ENCODE peak calls at places on chromosomes 7 and 10, in nine cellular contexts. P is IMR-90, L is hepatocyte, R is H9, D is PC-9, U is keratinocyte, A is neural progenitor cell, V is mesenchymal stem cell, G is fibroblast of lung. Q is an unnamed sample. For H3K9me3, the result is how much of the 10 kb centered on the place peaks cover.

GRCh38 chr7:36278767-36279171 is 110.9 kb upstream of the ANLN start:
- DNase-seq in P (peak), L (peak), R (no peak), D (no peak), U (no peak), A (no peak), V (peak), G (peak), Q (peak)

GRCh38 chr10:112739219-112739969 is 210.7 kb upstream of the TCF7L2 start:
- DNase-seq in P (no peak), L (peak), R (no peak), D (no peak), U (no peak), A (no peak), V (no peak), G (no peak), Q (no peak)

GRCh38 chr7:12729112-12729511 is 41.7 kb downstream of the ARL4A start:
- DNase-seq in P (peak), L (peak), R (peak), D (peak), U (no peak), A (peak), V (peak), G (peak), Q (no peak)

GRCh38 chr7:24821045-24821853 is 64.0 kb upstream of the GSDME start:
- DNase-seq in P (peak), L (peak), R (no peak), D (peak), U (no peak), A (no peak), V (peak), G (peak), Q (peak)

GRCh38 chr10:80416401-80417098 is 8.2 kb downstream of the PRXL2A start:
- DNase-seq in P (no peak), L (peak), R (no peak), D (no peak), U (no peak), A (peak), V (peak), G (peak), Q (no peak)

GRCh38 chr10:130398090-130398994 is 262.2 kb downstream of the GLRX3 start:
- DNase-seq in P (no peak), L (no peak), R (peak), D (no peak), U (no peak), A (no peak), V (no peak), G (no peak), Q (no peak)

GRCh38 chr10:35011771-35012191 is 78.4 kb downstream of the CUL2 start:
- DNase-seq in P (peak), L (no peak), R (no peak), D (peak), U (no peak), A (no peak), V (no peak), G (peak), Q (no peak)

GRCh38 chr7:156151082-156151481 is 338.8 kb upstream of the SHH start:
- DNase-seq in P (no peak), L (no peak), R (no peak), D (no peak), U (no peak), A (peak), V (no peak), G (no peak), Q (no peak)

GRCh38 chr7:51278797-51279196 is 37.8 kb downstream of the COBL start:
- DNase-seq in P (no peak), L (no peak), R (no peak), D (no peak), U (no peak), A (peak), V (no peak), G (no peak), Q (no peak)

GRCh38 chr10:117550599-117551321 is 8.2 kb downstream of the EMX2 start:
- DNase-seq in P (no peak), L (no peak), R (no peak), D (no peak), U (no peak), A (peak), V (no peak), G (no peak), Q (no peak)

GRCh38 chr7:121398246-121398645 is 2.1 kb upstream of the FAM3C start:
- DNase-seq in P (no peak), L (peak), R (no peak), D (no peak), U (no peak), A (peak), V (no peak), G (no peak), Q (peak)

GRCh38 chr7:98831641-98832221 is 38.1 kb downstream of the TMEM130 start:
- DNase-seq in P (peak), L (no peak), R (peak), D (peak), U (no peak), A (peak), V (peak), G (no peak), Q (no peak)

GRCh38 chr10:3672220-3672619 is 112.8 kb downstream of the KLF6 start:
- DNase-seq in P (peak), L (no peak), R (no peak), D (no peak), U (no peak), A (no peak), V (no peak), G (peak), Q (peak)

GRCh38 chr10:3671431-3671955 is 113.5 kb downstream of the KLF6 start:
- DNase-seq in P (no peak), L (no peak), R (no peak), D (no peak), U (no peak), A (no peak), V (no peak), G (no peak), Q (no peak)

GRCh38 chr10:3668276-3668960 is 116.6 kb downstream of the KLF6 start:
- DNase-seq in P (peak), L (peak), R (peak), D (peak), U (peak), A (peak), V (peak), G (peak), Q (peak)

GRCh38 chr10:3666525-3667302 is 118.3 kb downstream of the KLF6 start:
- DNase-seq in P (no peak), L (no peak), R (no peak), D (no peak), U (no peak), A (no peak), V (no peak), G (no peak), Q (no peak)

GRCh38 chr10:3668961-3669330 is 116.1 kb downstream of the KLF6 start:
- DNase-seq in P (no peak), L (no peak), R (no peak), D (no peak), U (no peak), A (no peak), V (no peak), G (no peak), Q (no peak)
- H2AFZ ChIP-seq in P (peak), L (no peak), R (no peak), D (peak), U (peak), A (peak), V (no peak), G (no peak), Q (no peak)

GRCh38 chr7:157813741-157814661 is 477.2 kb downstream of the DNAJB6 start:
- DNase-seq in P (no peak), L (no peak), R (no peak), D (no peak), U (no peak), A (no peak), V (no peak), G (no peak), Q (no peak)

GRCh38 chr7:157809863-157810851 is 473.4 kb downstream of the DNAJB6 start:
- DNase-seq in P (no peak), L (no peak), R (no peak), D (no peak), U (no peak), A (no peak), V (no peak), G (no peak), Q (no peak)

GRCh38 chr7:157811946-157812345 is 475.1 kb downstream of the DNAJB6 start:
- DNase-seq in P (no peak), L (no peak), R (no peak), D (no peak), U (no peak), A (no peak), V (no peak), G (no peak), Q (no peak)

GRCh38 chr7:157815061-157816022 is 478.5 kb downstream of the DNAJB6 start:
- DNase-seq in P (no peak), L (no peak), R (no peak), D (no peak), U (no peak), A (no peak), V (no peak), G (no peak), Q (no peak)

DNA sequence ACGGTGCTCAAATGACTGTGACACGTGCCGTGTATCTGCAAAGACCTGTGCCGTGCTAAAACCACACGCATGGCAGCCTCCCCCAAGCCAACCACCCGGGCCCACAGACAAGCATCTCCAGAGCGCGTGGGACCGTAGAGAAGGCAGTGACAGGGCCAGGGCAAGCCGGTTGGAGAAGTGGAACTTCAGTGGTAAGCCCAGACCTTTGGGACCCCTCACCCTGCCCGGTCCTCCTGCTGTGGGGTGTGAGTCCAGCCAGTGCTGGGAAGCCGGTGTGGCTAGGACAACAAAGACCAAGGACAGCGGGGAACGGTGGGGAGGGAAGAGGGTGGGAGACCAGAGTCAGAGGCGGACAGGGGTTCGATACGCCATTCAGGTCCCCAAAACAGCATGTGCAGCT is 476.2 kb downstream of the DNAJB6 start:
- DNase-seq in P (no peak), L (no peak), R (no peak), D (no peak), U (no peak), A (no peak), V (no peak), G (no peak), Q (no peak)
- H3K9me3 ChIP-seq in P (half or more), L (under half), R (under half), D (under half), U (under half), A (under half), V (under half), G (under half), Q (under half)

DNA sequence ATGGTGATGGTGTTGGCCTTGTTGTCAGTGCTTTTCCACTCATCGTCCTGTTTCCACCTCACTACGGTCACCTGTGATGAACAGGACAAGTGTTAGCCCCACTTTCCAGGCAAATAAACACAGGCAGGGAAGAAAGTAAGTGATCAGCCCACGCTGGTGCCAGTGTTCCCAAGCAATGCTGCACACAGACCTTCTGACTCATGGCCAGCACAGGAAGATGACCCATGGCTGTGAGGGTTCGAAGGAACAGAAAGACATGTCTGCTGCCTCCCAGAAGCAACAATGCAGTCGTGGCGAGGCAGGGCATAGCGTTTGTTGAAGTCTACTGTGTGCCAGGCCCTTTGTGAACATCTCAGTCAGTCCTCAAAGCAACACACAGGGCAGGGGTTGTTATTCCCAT is 35.7 kb downstream of the SLC29A3 start:
- DNase-seq in P (peak), L (no peak), R (no peak), D (no peak), U (no peak), A (no peak), V (no peak), G (peak), Q (peak)
- H2AFZ ChIP-seq in P (no peak), L (no peak), R (no peak), D (no peak), U (no peak), A (no peak), V (no peak), G (no peak), Q (peak)

GRCh38 chr7:158265743-158266080 is 321.9 kb downstream of the PTPRN2 start:
- DNase-seq in P (no peak), L (no peak), R (no peak), D (no peak), U (no peak), A (no peak), V (no peak), G (no peak), Q (peak)

GRCh38 chr7:158263110-158263963 is 324.3 kb downstream of the PTPRN2 start:
- DNase-seq in P (no peak), L (no peak), R (no peak), D (no peak), U (no peak), A (no peak), V (no peak), G (no peak), Q (peak)

GRCh38 chr7:158264881-158265742 is 322.5 kb downstream of the PTPRN2 start:
- DNase-seq in P (no peak), L (no peak), R (no peak), D (no peak), U (no peak), A (no peak), V (no peak), G (no peak), Q (peak)

GRCh38 chr7:158262284-158263109 is 325.1 kb downstream of the PTPRN2 start:
- DNase-seq in P (no peak), L (no peak), R (no peak), D (no peak), U (no peak), A (no peak), V (no peak), G (no peak), Q (no peak)

GRCh38 chr7:158263964-158264748 is 323.5 kb downstream of the PTPRN2 start:
- DNase-seq in P (no peak), L (peak), R (no peak), D (no peak), U (no peak), A (no peak), V (no peak), G (no peak), Q (peak)
- H3K9me3 ChIP-seq in P (half or more), L (under half), R (under half), D (under half), U (under half), A (under half), V (under half), G (under half), Q (under half)

GRCh38 chr10:93438796-93439253 is 43.3 kb downstream of the MYOF start:
- DNase-seq in P (no peak), L (peak), R (peak), D (peak), U (peak), A (peak), V (no peak), G (peak), Q (no peak)
- H2AFZ ChIP-seq in P (peak), L (no peak), R (peak), D (no peak), U (no peak), A (peak), V (peak), G (no peak), Q (no peak)

Q was measured in osteoblast.